ENCODE peak calls at places on chromosomes 6 and 20, in seven cellular contexts. A is CD8-positive, alpha-beta T cell; R is neural crest cell; E is WTC11; X is H9; Q is hepatocyte; L is IMR-90. B is an unnamed sample.

GRCh38 chr6:108896111-108896661 is 48.0 kb downstream of the ARMC2 start:
- DNase-seq in A (no peak), R (no peak), E (no peak), X (no peak), Q (no peak), L (peak; percentile 92), B (no peak)

GRCh38 chr20:48791014-48791413 is 36.8 kb downstream of the PREX1 start:
- DNase-seq in A (no peak), R (no peak), E (no peak), X (no peak), Q (no peak), L (no peak), B (no peak)

GRCh38 chr6:53805016-53805415 is 10.2 kb downstream of the LRRC1 start:
- DNase-seq in A (no peak), R (no peak), E (no peak), X (no peak), Q (no peak), L (no peak), B (no peak)

GRCh38 chr6:15948930-15949900 is 179.7 kb upstream of the MYLIP start:
- DNase-seq in A (no peak), R (no peak), E (no peak), X (peak; percentile 42), Q (peak; percentile 72), L (no peak), B (peak; percentile 63)

GRCh38 chr20:11726021-11726420 is 191.7 kb upstream of the BTBD3 start:
- DNase-seq in A (no peak), R (no peak), E (no peak), X (no peak), Q (no peak), L (no peak), B (no peak)

GRCh38 chr20:34541264-34541901 is 17.1 kb upstream of the MAP1LC3A start:
- DNase-seq in A (no peak), R (no peak), E (no peak), X (no peak), Q (no peak), L (no peak), B (no peak)

GRCh38 chr6:168148231-168148849 is 69.3 kb upstream of the FRMD1 start:
- DNase-seq in A (no peak), R (no peak), E (no peak), X (no peak), Q (no peak), L (no peak), B (no peak)

GRCh38 chr6:45115696-45116095 is 212.4 kb upstream of the RUNX2 start:
- DNase-seq in A (no peak), R (no peak), E (no peak), X (no peak), Q (no peak), L (peak; percentile 12), B (no peak)

GRCh38 chr20:34350095-34350494 is 13.0 kb upstream of the ITCH start:
- DNase-seq in A (no peak), R (no peak), E (no peak), X (no peak), Q (no peak), L (no peak), B (no peak)

GRCh38 chr6:167748458-167749379 is 78.0 kb upstream of the AFDN start:
- DNase-seq in A (no peak), R (peak; percentile 21), E (no peak), X (no peak), Q (peak; percentile 37), L (no peak), B (no peak)

GRCh38 chr6:307874-308273 is 15.6 kb downstream of the DUSP22 start:
- DNase-seq in A (no peak), R (no peak), E (no peak), X (no peak), Q (no peak), L (no peak), B (peak; percentile 66)

GRCh38 chr6:30707281-30707850 is 9.7 kb downstream of the MDC1 start:
- DNase-seq in A (no peak), R (no peak), E (no peak), X (no peak), Q (no peak), L (no peak), B (no peak)

GRCh38 chr6:153043719-153044118 is 41.2 kb upstream of the MTRF1L start:
- DNase-seq in A (no peak), R (no peak), E (no peak), X (no peak), Q (no peak), L (no peak), B (no peak)

GRCh38 chr6:37005827-37006514 is 516 bp downstream of the FGD2 start:
- DNase-seq in A (no peak), R (no peak), E (no peak), X (no peak), Q (no peak), L (no peak), B (no peak)

GRCh38 chr6:153618371-153619328 is 420.4 kb upstream of the OPRM1 start:
- DNase-seq in A (no peak), R (no peak), E (no peak), X (no peak), Q (no peak), L (no peak), B (no peak)

GRCh38 chr6:16313732-16314131 is 75.3 kb downstream of the GMPR start:
- DNase-seq in A (no peak), R (no peak), E (no peak), X (no peak), Q (no peak), L (no peak), B (no peak)

DNA sequence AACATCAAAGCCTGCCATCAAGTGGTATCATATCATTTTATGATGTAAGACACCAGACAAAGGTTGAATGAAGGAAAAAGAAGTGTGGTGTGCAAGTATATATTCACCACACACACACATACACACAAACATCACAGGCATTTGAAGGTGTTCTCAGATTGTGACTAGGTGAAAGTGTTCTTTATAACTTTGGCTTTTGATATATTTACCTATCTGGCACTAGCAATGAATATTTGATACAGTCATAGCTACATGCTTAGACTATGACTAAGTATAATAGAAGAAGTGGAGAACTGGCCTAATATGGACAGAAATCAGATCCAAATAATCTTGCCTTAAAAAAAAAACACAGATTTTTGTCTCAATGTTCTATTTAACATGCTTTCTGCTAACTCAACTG is 809.9 kb downstream of the KIF16B start:
- DNase-seq in A (no peak), R (no peak), E (no peak), X (no peak), Q (no peak), L (peak; percentile 3), B (no peak)
- TF ChIP-seq CTCF in A (no peak), R (no peak), E (no peak), X (no peak), Q (no peak), L (no peak), B (no peak)

GRCh38 chr6:143224516-143224915 is 163.8 kb downstream of the AIG1 start:
- DNase-seq in A (no peak), R (no peak), E (no peak), X (no peak), Q (no peak), L (no peak), B (no peak)

GRCh38 chr6:143222310-143222709 is 161.6 kb downstream of the AIG1 start:
- DNase-seq in A (no peak), R (no peak), E (no peak), X (no peak), Q (no peak), L (no peak), B (no peak)

GRCh38 chr6:143223895-143224294 is 163.2 kb downstream of the AIG1 start:
- DNase-seq in A (no peak), R (no peak), E (no peak), X (no peak), Q (peak; percentile 84), L (no peak), B (no peak)

GRCh38 chr6:143221723-143222122 is 161.0 kb downstream of the AIG1 start:
- DNase-seq in A (no peak), R (no peak), E (no peak), X (no peak), Q (no peak), L (no peak), B (no peak)

DNA sequence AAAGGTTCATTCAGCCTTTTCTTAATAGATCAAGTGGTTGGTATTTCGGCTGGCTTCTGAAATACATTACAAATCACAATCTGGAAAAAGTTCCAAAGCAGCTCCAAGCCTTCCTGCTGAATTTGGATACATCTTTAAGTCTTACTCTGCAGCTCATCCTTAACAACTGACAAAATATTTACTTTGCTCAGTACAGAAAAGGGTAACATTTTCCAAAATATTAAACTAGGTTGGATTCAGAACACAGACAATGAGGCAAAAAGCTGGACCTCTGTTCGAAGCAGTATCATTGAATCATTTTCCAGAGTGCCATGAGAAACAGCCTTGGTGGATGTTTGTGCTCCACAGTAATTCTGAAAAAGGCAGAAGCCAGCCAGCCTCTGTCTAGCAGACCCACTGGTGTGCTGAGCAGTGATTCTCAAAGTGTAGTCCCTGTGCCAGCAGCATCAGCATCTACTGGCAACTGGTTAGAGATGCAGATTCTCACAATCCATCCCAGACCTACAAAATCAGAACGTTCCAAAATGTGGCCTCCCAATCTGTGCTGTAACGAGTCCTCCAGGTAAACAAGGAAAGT is 162.2 kb downstream of the AIG1 start:
- DNase-seq in A (no peak), R (no peak), E (no peak), X (no peak), Q (no peak), L (no peak), B (no peak)
- TF ChIP-seq CTCF in A (no peak), R (no peak), E (no peak), X (no peak), Q (no peak), L (no peak), B (no peak)

DNA sequence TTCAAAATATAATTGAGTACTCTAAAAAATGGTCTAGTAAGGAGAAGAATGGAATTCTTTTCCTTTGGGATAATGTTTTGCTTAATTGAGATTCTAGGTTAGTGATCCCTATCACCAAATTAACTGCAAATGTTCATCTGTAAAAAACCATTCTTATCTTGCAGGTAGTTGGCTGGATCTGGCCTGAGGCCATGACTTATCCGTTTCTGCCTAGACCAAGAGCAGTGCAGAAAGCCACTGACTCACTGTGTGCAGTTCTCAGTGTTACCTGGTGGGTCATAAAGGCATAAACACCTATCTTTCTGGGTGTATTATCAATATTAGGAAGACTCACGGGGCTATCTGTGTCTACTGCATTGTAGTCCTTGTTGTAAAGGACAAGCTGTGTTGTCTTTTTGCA is 10.8 kb downstream of the RIPOR2 start:
- DNase-seq in A (peak; percentile 43), R (no peak), E (no peak), X (no peak), Q (no peak), L (no peak), B (no peak)
- TF ChIP-seq CTCF in A (no peak), R (no peak), E (no peak), X (no peak), Q (no peak), L (no peak), B (no peak)

DNA sequence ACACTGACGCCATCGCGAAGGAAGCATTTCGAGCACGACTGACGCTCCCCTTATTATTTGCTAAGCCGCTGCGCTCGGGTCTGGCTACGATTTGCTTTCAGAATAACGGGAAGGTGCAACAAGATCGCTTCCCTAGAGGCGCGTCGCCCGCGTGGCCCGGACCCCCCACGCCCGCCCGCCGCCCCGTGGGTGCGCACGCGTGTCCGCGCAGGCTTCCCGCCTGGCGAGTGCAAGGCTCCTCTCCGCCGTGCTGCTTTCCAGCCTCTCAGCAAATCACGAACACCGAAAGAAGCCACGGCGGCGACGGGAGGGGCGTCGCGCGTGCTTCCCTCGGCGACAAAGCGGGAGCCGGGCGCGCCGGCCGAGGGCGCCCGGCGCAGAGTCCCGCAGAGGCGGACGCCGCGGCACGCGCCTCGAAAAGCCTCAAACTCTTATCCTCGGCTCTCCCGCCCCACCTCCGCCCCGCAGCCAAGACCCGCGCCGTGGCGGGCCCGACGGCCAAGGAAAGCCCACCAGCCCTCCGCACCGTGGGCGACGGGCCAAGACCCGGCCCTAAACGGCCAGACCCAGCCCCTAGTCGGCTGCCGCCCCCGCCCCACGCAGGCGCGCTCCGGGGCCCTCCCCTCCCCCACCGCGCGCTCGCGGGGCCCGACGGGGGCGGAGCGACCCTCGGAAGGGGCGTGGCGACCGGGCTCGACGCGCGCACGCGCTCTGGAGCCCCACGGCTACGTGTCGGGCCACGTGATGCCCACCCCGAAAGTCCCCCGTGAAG is 987 bp upstream of the QKI start:
- DNase-seq in A (peak; percentile 88), R (peak; percentile 91), E (peak; percentile 66), X (peak; percentile 73), Q (peak; percentile 95), L (peak; percentile 90), B (peak; percentile 95)
- TF ChIP-seq CTCF in A (no peak), R (no peak), E (no peak), X (no peak), Q (no peak), L (no peak), B (no peak)